ENCODE peak calls at places on chromosomes 3 and 15, in ten cellular contexts. One of them, this sample, is unnamed.
A peak's percentile ranks its signal among the peaks of the same experiment; 100 is the strongest.

GRCh38 chr15:71329509-71330260 is 214.4 kb downstream of the THSD4 start:
- DNase-seq in Peyer's patch: peak; percentile 81
- DNase-seq in activated naive CD8-positive, alpha-beta T cell treated with anti-CD3 and anti-CD28 coated beads, Interleukin-2, amount 50 U/mL, for 24 hours: no peak
- DNase-seq in non-pigmented ciliary epithelial cell: no peak
- DNase-seq in iPS DF 19.7: no peak
- DNase-seq in LoVo: peak; percentile 91
- DNase-seq in AG20443: peak; percentile 22
- DNase-seq in HS-27A: peak; percentile 38
- DNase-seq in GM13976: no peak
- DNase-seq in heart right ventricle: no peak
- DNase-seq in this sample: no peak

GRCh38 chr3:122559906-122560305 is 4.2 kb downstream of the PARP9 start:
- DNase-seq in AG20443: no peak
- DNase-seq in activated naive CD8-positive, alpha-beta T cell treated with anti-CD3 and anti-CD28 coated beads, Interleukin-2, amount 50 U/mL, for 24 hours: no peak
- DNase-seq in HS-27A: no peak
- DNase-seq in iPS DF 19.7: no peak
- DNase-seq in LoVo: no peak
- DNase-seq in GM13976: no peak
- DNase-seq in non-pigmented ciliary epithelial cell: no peak
- DNase-seq in Peyer's patch: no peak
- DNase-seq in heart right ventricle: no peak
- DNase-seq in this sample: no peak

GRCh38 chr3:41808152-41808551 is 153.8 kb downstream of the ULK4 start:
- DNase-seq in iPS DF 19.7: no peak
- DNase-seq in non-pigmented ciliary epithelial cell: peak; percentile 48
- DNase-seq in heart right ventricle: no peak
- DNase-seq in HS-27A: no peak
- DNase-seq in Peyer's patch: no peak
- DNase-seq in GM13976: no peak
- DNase-seq in LoVo: peak; percentile 13
- DNase-seq in activated naive CD8-positive, alpha-beta T cell treated with anti-CD3 and anti-CD28 coated beads, Interleukin-2, amount 50 U/mL, for 24 hours: no peak
- DNase-seq in AG20443: peak; percentile 42
- DNase-seq in this sample: no peak

GRCh38 chr3:98136631-98137030 is 6.1 kb downstream of the OR5H1 start:
- DNase-seq in GM13976: no peak
- DNase-seq in non-pigmented ciliary epithelial cell: no peak
- DNase-seq in HS-27A: no peak
- DNase-seq in AG20443: no peak
- DNase-seq in LoVo: no peak
- DNase-seq in Peyer's patch: no peak
- DNase-seq in iPS DF 19.7: no peak
- DNase-seq in heart right ventricle: no peak
- DNase-seq in activated naive CD8-positive, alpha-beta T cell treated with anti-CD3 and anti-CD28 coated beads, Interleukin-2, amount 50 U/mL, for 24 hours: no peak
- DNase-seq in this sample: no peak

GRCh38 chr3:115022835-115023398 is 124.2 kb downstream of the ZBTB20 start:
- DNase-seq in HS-27A: no peak
- DNase-seq in non-pigmented ciliary epithelial cell: no peak
- DNase-seq in GM13976: no peak
- DNase-seq in activated naive CD8-positive, alpha-beta T cell treated with anti-CD3 and anti-CD28 coated beads, Interleukin-2, amount 50 U/mL, for 24 hours: no peak
- DNase-seq in LoVo: no peak
- DNase-seq in heart right ventricle: no peak
- DNase-seq in AG20443: no peak
- DNase-seq in Peyer's patch: no peak
- DNase-seq in iPS DF 19.7: no peak
- DNase-seq in this sample: no peak

GRCh38 chr15:66172339-66172980 is 81.1 kb downstream of the MEGF11 start:
- DNase-seq in heart right ventricle: no peak
- DNase-seq in LoVo: no peak
- DNase-seq in iPS DF 19.7: no peak
- DNase-seq in GM13976: no peak
- DNase-seq in Peyer's patch: no peak
- DNase-seq in non-pigmented ciliary epithelial cell: no peak
- DNase-seq in HS-27A: no peak
- DNase-seq in AG20443: no peak
- DNase-seq in activated naive CD8-positive, alpha-beta T cell treated with anti-CD3 and anti-CD28 coated beads, Interleukin-2, amount 50 U/mL, for 24 hours: no peak
- DNase-seq in this sample: no peak

GRCh38 chr3:171416061-171416460 is 44.1 kb downstream of the TNIK start:
- DNase-seq in iPS DF 19.7: no peak
- DNase-seq in GM13976: no peak
- DNase-seq in HS-27A: no peak
- DNase-seq in heart right ventricle: no peak
- DNase-seq in non-pigmented ciliary epithelial cell: peak; percentile 23
- DNase-seq in AG20443: no peak
- DNase-seq in LoVo: no peak
- DNase-seq in Peyer's patch: no peak
- DNase-seq in activated naive CD8-positive, alpha-beta T cell treated with anti-CD3 and anti-CD28 coated beads, Interleukin-2, amount 50 U/mL, for 24 hours: no peak
- DNase-seq in this sample: no peak

GRCh38 chr3:81998139-81998755 is 236.8 kb upstream of the GBE1 start:
- DNase-seq in Peyer's patch: no peak
- DNase-seq in HS-27A: no peak
- DNase-seq in heart right ventricle: no peak
- DNase-seq in iPS DF 19.7: no peak
- DNase-seq in non-pigmented ciliary epithelial cell: peak; percentile 24
- DNase-seq in AG20443: peak; percentile 18
- DNase-seq in activated naive CD8-positive, alpha-beta T cell treated with anti-CD3 and anti-CD28 coated beads, Interleukin-2, amount 50 U/mL, for 24 hours: no peak
- DNase-seq in LoVo: no peak
- DNase-seq in GM13976: no peak
- DNase-seq in this sample: no peak

GRCh38 chr3:24139463-24140412 is 194.7 kb downstream of the NR1D2 start:
- DNase-seq in HS-27A: no peak
- DNase-seq in GM13976: no peak
- DNase-seq in iPS DF 19.7: no peak
- DNase-seq in activated naive CD8-positive, alpha-beta T cell treated with anti-CD3 and anti-CD28 coated beads, Interleukin-2, amount 50 U/mL, for 24 hours: no peak
- DNase-seq in AG20443: no peak
- DNase-seq in non-pigmented ciliary epithelial cell: no peak
- DNase-seq in Peyer's patch: no peak
- DNase-seq in LoVo: no peak
- DNase-seq in heart right ventricle: no peak
- DNase-seq in this sample: no peak

GRCh38 chr3:44992555-44993470 is 16.8 kb downstream of the EXOSC7 start:
- DNase-seq in activated naive CD8-positive, alpha-beta T cell treated with anti-CD3 and anti-CD28 coated beads, Interleukin-2, amount 50 U/mL, for 24 hours: peak; percentile 27
- DNase-seq in HS-27A: no peak
- DNase-seq in iPS DF 19.7: no peak
- DNase-seq in GM13976: no peak
- DNase-seq in LoVo: no peak
- DNase-seq in non-pigmented ciliary epithelial cell: no peak
- DNase-seq in Peyer's patch: peak; percentile 55
- DNase-seq in heart right ventricle: no peak
- DNase-seq in AG20443: peak; percentile 23
- DNase-seq in this sample: peak; percentile 77

GRCh38 chr3:32336123-32336518 is 55.5 kb upstream of the CMTM7 start:
- DNase-seq in LoVo: no peak
- DNase-seq in Peyer's patch: no peak
- DNase-seq in activated naive CD8-positive, alpha-beta T cell treated with anti-CD3 and anti-CD28 coated beads, Interleukin-2, amount 50 U/mL, for 24 hours: no peak
- DNase-seq in iPS DF 19.7: no peak
- DNase-seq in heart right ventricle: no peak
- DNase-seq in GM13976: no peak
- DNase-seq in AG20443: no peak
- DNase-seq in HS-27A: no peak
- DNase-seq in non-pigmented ciliary epithelial cell: no peak
- DNase-seq in this sample: no peak

GRCh38 chr15:63890617-63891016 is 56.9 kb upstream of the HERC1 start:
- DNase-seq in AG20443: no peak
- DNase-seq in HS-27A: no peak
- DNase-seq in heart right ventricle: no peak
- DNase-seq in non-pigmented ciliary epithelial cell: no peak
- DNase-seq in iPS DF 19.7: no peak
- DNase-seq in LoVo: no peak
- DNase-seq in GM13976: no peak
- DNase-seq in Peyer's patch: no peak
- DNase-seq in activated naive CD8-positive, alpha-beta T cell treated with anti-CD3 and anti-CD28 coated beads, Interleukin-2, amount 50 U/mL, for 24 hours: no peak
- DNase-seq in this sample: no peak

GRCh38 chr15:99707481-99708270 is 25.6 kb downstream of the LYSMD4 start:
- DNase-seq in GM13976: no peak
- DNase-seq in iPS DF 19.7: no peak
- DNase-seq in heart right ventricle: no peak
- DNase-seq in LoVo: no peak
- DNase-seq in Peyer's patch: no peak
- DNase-seq in HS-27A: no peak
- DNase-seq in AG20443: peak; percentile 51
- DNase-seq in activated naive CD8-positive, alpha-beta T cell treated with anti-CD3 and anti-CD28 coated beads, Interleukin-2, amount 50 U/mL, for 24 hours: no peak
- DNase-seq in non-pigmented ciliary epithelial cell: no peak
- DNase-seq in this sample: no peak

GRCh38 chr3:31377045-31377642 is 155.6 kb upstream of the STT3B start:
- DNase-seq in activated naive CD8-positive, alpha-beta T cell treated with anti-CD3 and anti-CD28 coated beads, Interleukin-2, amount 50 U/mL, for 24 hours: peak; percentile 2
- DNase-seq in HS-27A: peak; percentile 75
- DNase-seq in non-pigmented ciliary epithelial cell: peak; percentile 77
- DNase-seq in LoVo: peak; percentile 95
- DNase-seq in GM13976: no peak
- DNase-seq in iPS DF 19.7: no peak
- DNase-seq in heart right ventricle: no peak
- DNase-seq in Peyer's patch: no peak
- DNase-seq in AG20443: peak; percentile 48
- DNase-seq in this sample: no peak

GRCh38 chr3:183764854-183765731 is 60.3 kb downstream of the MAP6D1 start:
- DNase-seq in Peyer's patch: no peak
- DNase-seq in iPS DF 19.7: no peak
- DNase-seq in activated naive CD8-positive, alpha-beta T cell treated with anti-CD3 and anti-CD28 coated beads, Interleukin-2, amount 50 U/mL, for 24 hours: no peak
- DNase-seq in LoVo: no peak
- DNase-seq in GM13976: no peak
- DNase-seq in heart right ventricle: no peak
- DNase-seq in AG20443: peak; percentile 53
- DNase-seq in non-pigmented ciliary epithelial cell: peak; percentile 81
- DNase-seq in HS-27A: no peak
- DNase-seq in this sample: no peak

GRCh38 chr15:71440479-71441071 is 325.3 kb downstream of the THSD4 start:
- DNase-seq in non-pigmented ciliary epithelial cell: no peak
- DNase-seq in heart right ventricle: no peak
- DNase-seq in GM13976: peak; percentile 45
- DNase-seq in AG20443: peak; percentile 53
- DNase-seq in Peyer's patch: no peak
- DNase-seq in LoVo: peak; percentile 82
- DNase-seq in iPS DF 19.7: no peak
- DNase-seq in HS-27A: peak; percentile 62
- DNase-seq in activated naive CD8-positive, alpha-beta T cell treated with anti-CD3 and anti-CD28 coated beads, Interleukin-2, amount 50 U/mL, for 24 hours: no peak
- DNase-seq in this sample: peak; percentile 59

GRCh38 chr3:20837676-20838302 is 651.8 kb upstream of the SGO1 start:
- DNase-seq in LoVo: no peak
- DNase-seq in iPS DF 19.7: no peak
- DNase-seq in Peyer's patch: no peak
- DNase-seq in HS-27A: no peak
- DNase-seq in activated naive CD8-positive, alpha-beta T cell treated with anti-CD3 and anti-CD28 coated beads, Interleukin-2, amount 50 U/mL, for 24 hours: no peak
- DNase-seq in non-pigmented ciliary epithelial cell: no peak
- DNase-seq in AG20443: no peak
- DNase-seq in heart right ventricle: no peak
- DNase-seq in GM13976: no peak
- DNase-seq in this sample: no peak

GRCh38 chr3:187051724-187052364 is 87.5 kb downstream of the RPL39L start:
- DNase-seq in HS-27A: no peak
- DNase-seq in LoVo: no peak
- DNase-seq in activated naive CD8-positive, alpha-beta T cell treated with anti-CD3 and anti-CD28 coated beads, Interleukin-2, amount 50 U/mL, for 24 hours: no peak
- DNase-seq in iPS DF 19.7: no peak
- DNase-seq in non-pigmented ciliary epithelial cell: no peak
- DNase-seq in AG20443: no peak
- DNase-seq in GM13976: no peak
- DNase-seq in Peyer's patch: no peak
- DNase-seq in heart right ventricle: no peak
- DNase-seq in this sample: no peak

GRCh38 chr3:193865879-193866480 is 270.0 kb upstream of the HES1 start:
- DNase-seq in non-pigmented ciliary epithelial cell: no peak
- DNase-seq in iPS DF 19.7: no peak
- DNase-seq in AG20443: no peak
- DNase-seq in HS-27A: no peak
- DNase-seq in Peyer's patch: no peak
- DNase-seq in GM13976: no peak
- DNase-seq in LoVo: no peak
- DNase-seq in activated naive CD8-positive, alpha-beta T cell treated with anti-CD3 and anti-CD28 coated beads, Interleukin-2, amount 50 U/mL, for 24 hours: no peak
- DNase-seq in heart right ventricle: no peak
- DNase-seq in this sample: no peak

GRCh38 chr3:185813691-185814215 is 11.1 kb downstream of the IGF2BP2 start:
- DNase-seq in activated naive CD8-positive, alpha-beta T cell treated with anti-CD3 and anti-CD28 coated beads, Interleukin-2, amount 50 U/mL, for 24 hours: no peak
- DNase-seq in Peyer's patch: no peak
- DNase-seq in iPS DF 19.7: peak; percentile 61
- DNase-seq in GM13976: no peak
- DNase-seq in HS-27A: peak; percentile 84
- DNase-seq in heart right ventricle: no peak
- DNase-seq in AG20443: peak; percentile 51
- DNase-seq in LoVo: no peak
- DNase-seq in non-pigmented ciliary epithelial cell: peak; percentile 50
- DNase-seq in this sample: peak; percentile 84

GRCh38 chr15:81033508-81033907 is 32.8 kb downstream of the TLNRD1 start:
- DNase-seq in LoVo: no peak
- DNase-seq in activated naive CD8-positive, alpha-beta T cell treated with anti-CD3 and anti-CD28 coated beads, Interleukin-2, amount 50 U/mL, for 24 hours: no peak
- DNase-seq in GM13976: no peak
- DNase-seq in Peyer's patch: no peak
- DNase-seq in non-pigmented ciliary epithelial cell: no peak
- DNase-seq in heart right ventricle: no peak
- DNase-seq in AG20443: no peak
- DNase-seq in HS-27A: no peak
- DNase-seq in iPS DF 19.7: no peak
- DNase-seq in this sample: no peak

GRCh38 chr15:73924258-73924921 is 1.9 kb upstream of the LOXL1 start:
- DNase-seq in GM13976: no peak
- DNase-seq in non-pigmented ciliary epithelial cell: no peak
- DNase-seq in AG20443: peak; percentile 80
- DNase-seq in heart right ventricle: peak; percentile 30
- DNase-seq in HS-27A: peak; percentile 90
- DNase-seq in LoVo: no peak
- DNase-seq in activated naive CD8-positive, alpha-beta T cell treated with anti-CD3 and anti-CD28 coated beads, Interleukin-2, amount 50 U/mL, for 24 hours: peak; percentile 28
- DNase-seq in Peyer's patch: no peak
- DNase-seq in iPS DF 19.7: no peak
- DNase-seq in this sample: no peak

GRCh38 chr15:87563840-87564239 is 692.7 kb downstream of the NTRK3 start:
- DNase-seq in GM13976: no peak
- DNase-seq in activated naive CD8-positive, alpha-beta T cell treated with anti-CD3 and anti-CD28 coated beads, Interleukin-2, amount 50 U/mL, for 24 hours: no peak
- DNase-seq in heart right ventricle: no peak
- DNase-seq in LoVo: no peak
- DNase-seq in non-pigmented ciliary epithelial cell: no peak
- DNase-seq in AG20443: no peak
- DNase-seq in iPS DF 19.7: no peak
- DNase-seq in HS-27A: no peak
- DNase-seq in Peyer's patch: no peak
- DNase-seq in this sample: no peak

GRCh38 chr3:122982202-122983185 is 45.1 kb downstream of the SEMA5B start:
- DNase-seq in LoVo: no peak
- DNase-seq in Peyer's patch: no peak
- DNase-seq in activated naive CD8-positive, alpha-beta T cell treated with anti-CD3 and anti-CD28 coated beads, Interleukin-2, amount 50 U/mL, for 24 hours: no peak
- DNase-seq in GM13976: no peak
- DNase-seq in non-pigmented ciliary epithelial cell: no peak
- DNase-seq in iPS DF 19.7: no peak
- DNase-seq in HS-27A: no peak
- DNase-seq in AG20443: no peak
- DNase-seq in heart right ventricle: peak; percentile 54
- DNase-seq in this sample: peak; percentile 60

GRCh38 chr3:111758642-111759041 is 100.4 kb upstream of the PHLDB2 start:
- DNase-seq in Peyer's patch: no peak
- DNase-seq in iPS DF 19.7: no peak
- DNase-seq in GM13976: no peak
- DNase-seq in non-pigmented ciliary epithelial cell: no peak
- DNase-seq in activated naive CD8-positive, alpha-beta T cell treated with anti-CD3 and anti-CD28 coated beads, Interleukin-2, amount 50 U/mL, for 24 hours: no peak
- DNase-seq in HS-27A: no peak
- DNase-seq in heart right ventricle: no peak
- DNase-seq in LoVo: no peak
- DNase-seq in AG20443: no peak
- DNase-seq in this sample: no peak

GRCh38 chr3:32077260-32078084 is 28.9 kb upstream of the GPD1L start:
- DNase-seq in Peyer's patch: peak; percentile 64
- DNase-seq in LoVo: peak; percentile 85
- DNase-seq in iPS DF 19.7: no peak
- DNase-seq in HS-27A: no peak
- DNase-seq in non-pigmented ciliary epithelial cell: no peak
- DNase-seq in activated naive CD8-positive, alpha-beta T cell treated with anti-CD3 and anti-CD28 coated beads, Interleukin-2, amount 50 U/mL, for 24 hours: no peak
- DNase-seq in GM13976: no peak
- DNase-seq in AG20443: no peak
- DNase-seq in heart right ventricle: no peak
- DNase-seq in this sample: peak; percentile 14

GRCh38 chr3:77513541-77513940 is 473.6 kb downstream of the ROBO2 start:
- DNase-seq in HS-27A: no peak
- DNase-seq in iPS DF 19.7: no peak
- DNase-seq in non-pigmented ciliary epithelial cell: no peak
- DNase-seq in GM13976: no peak
- DNase-seq in activated naive CD8-positive, alpha-beta T cell treated with anti-CD3 and anti-CD28 coated beads, Interleukin-2, amount 50 U/mL, for 24 hours: no peak
- DNase-seq in LoVo: no peak
- DNase-seq in AG20443: peak; percentile 17
- DNase-seq in Peyer's patch: no peak
- DNase-seq in heart right ventricle: no peak
- DNase-seq in this sample: no peak

GRCh38 chr3:45890405-45890804 is 4.1 kb downstream of the CCR9 start:
- DNase-seq in AG20443: no peak
- DNase-seq in HS-27A: no peak
- DNase-seq in GM13976: no peak
- DNase-seq in iPS DF 19.7: no peak
- DNase-seq in heart right ventricle: no peak
- DNase-seq in LoVo: peak; percentile 56
- DNase-seq in activated naive CD8-positive, alpha-beta T cell treated with anti-CD3 and anti-CD28 coated beads, Interleukin-2, amount 50 U/mL, for 24 hours: no peak
- DNase-seq in Peyer's patch: peak; percentile 85
- DNase-seq in non-pigmented ciliary epithelial cell: no peak
- DNase-seq in this sample: no peak